ENCODE peak calls at places on chromosome 6, in seven cellular contexts. One of them, this sample, is unnamed.

GRCh38 chr6:105759946-105760345 is 326.2 kb upstream of the PRDM1 start:
- DNase-seq in H9: no peak
- DNase-seq in dorsolateral prefrontal cortex: no peak
- DNase-seq in psoas muscle: no peak
- DNase-seq in fibroblast of lung: peak; percentile 69
- DNase-seq in Panc1: no peak
- DNase-seq in tibial nerve: no peak
- DNase-seq in this sample: no peak

GRCh38 chr6:156687875-156688549 is 89.2 kb upstream of the ARID1B start:
- DNase-seq in fibroblast of lung: peak; percentile 33
- DNase-seq in tibial nerve: no peak
- DNase-seq in Panc1: no peak
- DNase-seq in H9: peak; percentile 63
- DNase-seq in dorsolateral prefrontal cortex: peak; percentile 21
- DNase-seq in psoas muscle: no peak
- DNase-seq in this sample: peak; percentile 22

GRCh38 chr6:16168858-16169257 is 40.0 kb downstream of the MYLIP start:
- DNase-seq in fibroblast of lung: peak; percentile 57
- DNase-seq in dorsolateral prefrontal cortex: no peak
- DNase-seq in Panc1: no peak
- DNase-seq in tibial nerve: no peak
- DNase-seq in psoas muscle: no peak
- DNase-seq in H9: no peak
- DNase-seq in this sample: no peak

GRCh38 chr6:31738048-31738979 is 1.5 kb upstream of the MSH5 start:
- DNase-seq in psoas muscle: no peak
- DNase-seq in dorsolateral prefrontal cortex: no peak
- DNase-seq in tibial nerve: peak; percentile 52
- DNase-seq in H9: peak; percentile 38
- DNase-seq in fibroblast of lung: peak; percentile 87
- DNase-seq in Panc1: no peak
- DNase-seq in this sample: no peak

GRCh38 chr6:44223471-44224153 is at the start of gene SLC29A1:
- DNase-seq in Panc1: no peak
- DNase-seq in tibial nerve: peak; percentile 76
- DNase-seq in dorsolateral prefrontal cortex: peak; percentile 71
- DNase-seq in fibroblast of lung: peak; percentile 25
- DNase-seq in psoas muscle: peak; percentile 89
- DNase-seq in H9: peak; percentile 84
- DNase-seq in this sample: peak; percentile 38

GRCh38 chr6:43171284-43172126 is 436 bp downstream of the SRF start:
- DNase-seq in dorsolateral prefrontal cortex: no peak
- DNase-seq in H9: no peak
- DNase-seq in psoas muscle: peak; percentile 65
- DNase-seq in tibial nerve: no peak
- DNase-seq in Panc1: no peak
- DNase-seq in fibroblast of lung: no peak
- DNase-seq in this sample: no peak

GRCh38 chr6:39824030-39824926 is 32.1 kb downstream of the DAAM2 start:
- DNase-seq in dorsolateral prefrontal cortex: no peak
- DNase-seq in psoas muscle: peak; percentile 74
- DNase-seq in fibroblast of lung: no peak
- DNase-seq in tibial nerve: no peak
- DNase-seq in H9: peak; percentile 51
- DNase-seq in Panc1: no peak
- DNase-seq in this sample: no peak

GRCh38 chr6:27168586-27169443 is 78.7 kb upstream of the PRSS16 start:
- DNase-seq in tibial nerve: no peak
- DNase-seq in H9: no peak
- DNase-seq in dorsolateral prefrontal cortex: no peak
- DNase-seq in Panc1: no peak
- DNase-seq in psoas muscle: no peak
- DNase-seq in fibroblast of lung: peak; percentile 79
- DNase-seq in this sample: no peak

GRCh38 chr6:159157431-159157830 is 11.8 kb upstream of the FNDC1 start:
- DNase-seq in H9: no peak
- DNase-seq in Panc1: no peak
- DNase-seq in tibial nerve: no peak
- DNase-seq in fibroblast of lung: no peak
- DNase-seq in dorsolateral prefrontal cortex: no peak
- DNase-seq in psoas muscle: no peak
- DNase-seq in this sample: no peak

GRCh38 chr6:113860165-113860955 is 3.2 kb downstream of the MARCKS start:
- DNase-seq in H9: no peak
- DNase-seq in Panc1: no peak
- DNase-seq in tibial nerve: peak; percentile 65
- DNase-seq in dorsolateral prefrontal cortex: no peak
- DNase-seq in fibroblast of lung: peak; percentile 58
- DNase-seq in psoas muscle: peak; percentile 71
- DNase-seq in this sample: peak; percentile 7

GRCh38 chr6:11426571-11426970 is 111.0 kb upstream of the TMEM170B start:
- DNase-seq in tibial nerve: peak; percentile 63
- DNase-seq in dorsolateral prefrontal cortex: no peak
- DNase-seq in Panc1: no peak
- DNase-seq in fibroblast of lung: no peak
- DNase-seq in H9: no peak
- DNase-seq in psoas muscle: peak; percentile 48
- DNase-seq in this sample: no peak

GRCh38 chr6:31158863-31159855 is 770 bp downstream of the TCF19 start:
- DNase-seq in tibial nerve: peak; percentile 14
- DNase-seq in Panc1: no peak
- DNase-seq in dorsolateral prefrontal cortex: no peak
- DNase-seq in fibroblast of lung: peak; percentile 15
- DNase-seq in psoas muscle: no peak
- DNase-seq in H9: peak; percentile 78
- DNase-seq in this sample: no peak

GRCh38 chr6:105985098-105985815 is 100.9 kb upstream of the PRDM1 start:
- DNase-seq in Panc1: no peak
- DNase-seq in fibroblast of lung: no peak
- DNase-seq in dorsolateral prefrontal cortex: no peak
- DNase-seq in H9: no peak
- DNase-seq in psoas muscle: no peak
- DNase-seq in tibial nerve: no peak
- DNase-seq in this sample: no peak

GRCh38 chr6:131045139-131045538 is 17.9 kb downstream of the EPB41L2 start:
- DNase-seq in psoas muscle: no peak
- DNase-seq in fibroblast of lung: no peak
- DNase-seq in dorsolateral prefrontal cortex: no peak
- DNase-seq in tibial nerve: no peak
- DNase-seq in Panc1: no peak
- DNase-seq in H9: no peak
- DNase-seq in this sample: no peak

GRCh38 chr6:158674342-158674969 is 24.6 kb downstream of the SYTL3 start:
- DNase-seq in fibroblast of lung: no peak
- DNase-seq in tibial nerve: no peak
- DNase-seq in H9: no peak
- DNase-seq in psoas muscle: no peak
- DNase-seq in dorsolateral prefrontal cortex: no peak
- DNase-seq in Panc1: no peak
- DNase-seq in this sample: no peak

GRCh38 chr6:155377061-155377460 is 62.8 kb upstream of the TFB1M start:
- DNase-seq in Panc1: peak; percentile 12
- DNase-seq in fibroblast of lung: peak; percentile 39
- DNase-seq in tibial nerve: no peak
- DNase-seq in H9: no peak
- DNase-seq in psoas muscle: no peak
- DNase-seq in dorsolateral prefrontal cortex: no peak
- DNase-seq in this sample: no peak

GRCh38 chr6:37938909-37939308 is 119.4 kb downstream of the ZFAND3 start:
- DNase-seq in dorsolateral prefrontal cortex: no peak
- DNase-seq in Panc1: no peak
- DNase-seq in H9: no peak
- DNase-seq in psoas muscle: no peak
- DNase-seq in tibial nerve: no peak
- DNase-seq in fibroblast of lung: peak; percentile 13
- DNase-seq in this sample: no peak

GRCh38 chr6:97085772-97086171 is 161.2 kb downstream of the KLHL32 start:
- DNase-seq in Panc1: no peak
- DNase-seq in psoas muscle: no peak
- DNase-seq in H9: no peak
- DNase-seq in fibroblast of lung: no peak
- DNase-seq in dorsolateral prefrontal cortex: no peak
- DNase-seq in tibial nerve: no peak
- DNase-seq in this sample: no peak

GRCh38 chr6:98463038-98463437 is 371.3 kb upstream of the POU3F2 start:
- DNase-seq in dorsolateral prefrontal cortex: no peak
- DNase-seq in Panc1: no peak
- DNase-seq in H9: no peak
- DNase-seq in tibial nerve: no peak
- DNase-seq in fibroblast of lung: no peak
- DNase-seq in psoas muscle: no peak
- DNase-seq in this sample: no peak

GRCh38 chr6:107956586-107957164 is 1.3 kb downstream of the SEC63 start:
- DNase-seq in tibial nerve: no peak
- DNase-seq in fibroblast of lung: peak; percentile 75
- DNase-seq in psoas muscle: no peak
- DNase-seq in dorsolateral prefrontal cortex: no peak
- DNase-seq in Panc1: no peak
- DNase-seq in H9: no peak
- DNase-seq in this sample: no peak

GRCh38 chr6:107962723-107963122 is 4.7 kb upstream of the SEC63 start:
- DNase-seq in tibial nerve: no peak
- DNase-seq in dorsolateral prefrontal cortex: no peak
- DNase-seq in fibroblast of lung: no peak
- DNase-seq in H9: no peak
- DNase-seq in psoas muscle: no peak
- DNase-seq in Panc1: no peak
- DNase-seq in this sample: no peak

GRCh38 chr6:107957165-107957908 is 671 bp downstream of the SEC63 start:
- DNase-seq in dorsolateral prefrontal cortex: peak; percentile 39
- DNase-seq in Panc1: no peak
- DNase-seq in psoas muscle: peak; percentile 64
- DNase-seq in fibroblast of lung: peak; percentile 77
- DNase-seq in H9: peak; percentile 38
- DNase-seq in tibial nerve: peak; percentile 48
- DNase-seq in this sample: no peak

GRCh38 chr6:107957909-107958688 is at the start of gene SEC63:
- DNase-seq in Panc1: peak; percentile 85
- DNase-seq in H9: peak; percentile 97
- DNase-seq in tibial nerve: peak; percentile 92
- DNase-seq in fibroblast of lung: peak; percentile 96
- DNase-seq in psoas muscle: peak; percentile 99
- DNase-seq in dorsolateral prefrontal cortex: peak; percentile 98
- DNase-seq in this sample: peak; percentile 97
- H3K27ac ChIP-seq in Panc1: peak within 1 kb of the TSS; percentile 97
- H3K27ac ChIP-seq in H9: no peak within 1 kb of the TSS
- H3K27ac ChIP-seq in tibial nerve: peak within 1 kb of the TSS; percentile 94
- H3K27ac ChIP-seq in fibroblast of lung: peak within 1 kb of the TSS; percentile 86
- H3K27ac ChIP-seq in psoas muscle: peak within 1 kb of the TSS; percentile 94
- H3K27ac ChIP-seq in dorsolateral prefrontal cortex: peak within 1 kb of the TSS; percentile 67
- H3K27ac ChIP-seq in this sample: peak within 1 kb of the TSS; percentile 79

DNA sequence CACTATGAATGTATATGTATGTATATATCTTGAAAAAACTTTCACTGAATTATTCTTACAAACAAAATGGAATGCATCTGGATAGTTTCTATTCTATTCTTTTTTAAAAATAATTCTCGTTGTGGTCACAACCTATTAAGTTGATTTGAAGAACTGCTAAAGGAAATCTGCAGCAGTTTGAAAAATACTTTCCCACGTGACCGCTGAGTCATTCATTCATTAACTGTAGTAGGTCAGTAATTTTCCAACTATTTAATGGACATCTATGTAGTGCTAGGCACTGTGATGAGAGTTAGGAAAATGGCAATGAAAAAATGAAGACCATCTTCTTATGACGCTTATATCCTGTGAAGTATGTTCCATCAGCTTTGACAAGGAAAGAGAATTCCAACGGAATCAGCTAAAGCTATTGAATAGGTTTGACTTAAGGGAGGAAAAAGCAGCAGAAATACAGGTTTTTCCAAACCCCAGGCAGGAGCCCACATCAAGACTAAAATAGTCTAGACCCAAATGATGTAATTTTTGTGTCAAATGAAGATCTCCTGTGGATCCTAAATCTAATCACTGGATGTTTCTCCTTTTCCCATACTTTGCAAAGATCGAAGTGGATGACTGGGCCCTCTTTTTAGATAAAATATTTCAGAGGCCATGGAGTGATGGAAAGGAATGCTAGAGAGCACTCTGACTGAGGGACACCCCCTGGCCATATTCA is 4.1 kb upstream of the EFHC1 start:
- DNase-seq in fibroblast of lung: peak; percentile 56
- DNase-seq in dorsolateral prefrontal cortex: no peak
- DNase-seq in H9: no peak
- DNase-seq in Panc1: no peak
- DNase-seq in psoas muscle: no peak
- DNase-seq in tibial nerve: no peak
- DNase-seq in this sample: no peak
- H3K27ac ChIP-seq in fibroblast of lung: peak overlapping the region; percentile 44
- H3K27ac ChIP-seq in dorsolateral prefrontal cortex: no peak overlapping the region
- H3K27ac ChIP-seq in H9: no peak overlapping the region
- H3K27ac ChIP-seq in Panc1: peak overlapping the region; percentile 44
- H3K27ac ChIP-seq in psoas muscle: no peak overlapping the region
- H3K27ac ChIP-seq in tibial nerve: no peak overlapping the region
- H3K27ac ChIP-seq in this sample: no peak overlapping the region

DNA sequence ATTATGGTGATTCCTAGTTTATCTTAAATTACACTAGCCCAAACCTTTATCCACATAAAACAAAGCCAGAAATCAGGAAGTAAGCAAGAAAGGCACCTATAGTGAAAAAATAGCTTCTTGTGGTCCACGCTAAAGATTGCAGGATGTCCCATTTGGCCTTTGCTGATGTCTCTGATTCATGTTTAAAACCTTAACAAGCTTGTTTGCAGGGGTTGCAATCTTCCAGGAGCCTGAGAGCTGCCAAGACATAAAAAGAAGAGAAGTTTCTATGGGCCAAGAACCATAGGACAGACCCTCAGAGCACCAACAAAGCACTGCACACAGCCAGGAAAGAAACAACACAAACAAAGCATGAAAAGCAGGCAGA is 49.5 kb downstream of the ADAT2 start:
- DNase-seq in Panc1: no peak
- DNase-seq in dorsolateral prefrontal cortex: no peak
- DNase-seq in fibroblast of lung: no peak
- DNase-seq in psoas muscle: no peak
- DNase-seq in tibial nerve: no peak
- DNase-seq in H9: no peak
- DNase-seq in this sample: no peak
- H3K27ac ChIP-seq in Panc1: no peak overlapping the region
- H3K27ac ChIP-seq in dorsolateral prefrontal cortex: no peak overlapping the region
- H3K27ac ChIP-seq in fibroblast of lung: no peak overlapping the region
- H3K27ac ChIP-seq in psoas muscle: no peak overlapping the region
- H3K27ac ChIP-seq in tibial nerve: no peak overlapping the region
- H3K27ac ChIP-seq in H9: no peak overlapping the region
- H3K27ac ChIP-seq in this sample: no peak overlapping the region

DNA sequence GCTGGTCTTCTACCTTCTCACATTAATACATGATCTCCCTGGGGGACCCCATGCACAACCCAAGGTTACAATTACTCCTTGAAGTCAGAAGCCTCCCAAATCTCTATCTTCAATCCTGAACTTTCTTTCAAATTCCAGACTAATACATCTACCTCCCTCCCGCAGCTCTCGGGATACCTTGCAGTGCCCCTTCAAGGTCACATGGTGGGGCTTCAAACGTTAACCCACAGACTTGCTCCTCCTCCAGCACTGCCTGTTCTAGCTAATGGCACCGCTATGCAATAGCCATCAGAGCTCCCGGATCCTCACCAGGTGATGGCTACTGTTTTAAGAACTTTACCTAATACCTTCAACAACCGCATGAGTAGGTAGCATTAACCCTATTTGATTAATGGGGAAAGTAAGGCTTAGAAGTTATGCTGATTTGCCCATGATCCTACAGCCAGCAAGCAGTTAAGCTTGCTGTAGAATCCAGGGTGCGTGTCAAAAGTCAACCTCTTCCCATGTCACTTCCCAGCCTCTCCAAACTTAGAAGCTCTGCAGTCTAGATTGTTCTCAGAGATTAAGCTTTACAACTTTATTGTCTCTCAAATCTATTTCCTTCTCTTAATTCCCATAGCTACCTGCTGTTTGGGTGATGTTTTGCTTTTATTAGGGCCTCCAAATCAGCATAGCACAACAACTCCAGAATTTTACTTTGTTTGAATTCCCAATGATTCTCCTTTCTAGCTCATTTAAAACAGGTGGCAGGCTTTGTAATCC is 44.7 kb downstream of the PLAGL1 start:
- DNase-seq in fibroblast of lung: no peak
- DNase-seq in H9: peak; percentile 56
- DNase-seq in dorsolateral prefrontal cortex: no peak
- DNase-seq in Panc1: no peak
- DNase-seq in tibial nerve: no peak
- DNase-seq in psoas muscle: no peak
- DNase-seq in this sample: no peak
- H3K27ac ChIP-seq in fibroblast of lung: no peak overlapping the region
- H3K27ac ChIP-seq in H9: no peak overlapping the region
- H3K27ac ChIP-seq in dorsolateral prefrontal cortex: no peak overlapping the region
- H3K27ac ChIP-seq in Panc1: no peak overlapping the region
- H3K27ac ChIP-seq in tibial nerve: no peak overlapping the region
- H3K27ac ChIP-seq in psoas muscle: no peak overlapping the region
- H3K27ac ChIP-seq in this sample: no peak overlapping the region